ENCODE peak calls at places on chromosomes 4 and X, in ten cellular contexts. Y, K, Z, E, X, R, V, A, U and L are unnamed samples.

GRCh38 chrX:8204169-8204935 is 33.3 kb upstream of the VCX2 start:
- DNase-seq in K (no peak), R (no peak), U (no peak), X (peak), Z (no peak), A (no peak), Y (no peak), E (no peak), V (no peak), L (no peak)

GRCh38 chr4:152015597-152016324 is 255.0 kb upstream of the GATB start:
- DNase-seq in K (no peak), R (no peak), X (no peak), E (no peak), Z (no peak), U (no peak), V (no peak), Y (no peak), A (no peak), L (no peak)

GRCh38 chr4:10066704-10067651 is 45.7 kb upstream of the SLC2A9 start:
- DNase-seq in E (no peak), X (no peak), A (no peak), Y (no peak), K (no peak), U (no peak), V (no peak), R (no peak), Z (no peak), L (no peak)

GRCh38 chr4:122700178-122700725 is 32.3 kb upstream of the BBS12 start:
- DNase-seq in Z (peak), X (peak), U (no peak), A (no peak), V (peak), E (no peak), K (peak), R (no peak), Y (no peak), L (no peak)

GRCh38 chr4:163949976-163950601 is 455.6 kb downstream of the TMA16 start:
- DNase-seq in X (no peak), K (no peak), U (no peak), E (no peak), V (no peak), Z (no peak), A (no peak), R (no peak), Y (no peak), L (no peak)

GRCh38 chrX:47361538-47362511 is 8.6 kb upstream of the ZNF157 start:
- DNase-seq in Y (peak), X (peak), K (peak), R (peak), Z (peak), E (peak), U (peak), A (peak), V (peak), L (peak)

GRCh38 chrX:118560380-118560932 is 64.8 kb downstream of the DOCK11 start:
- DNase-seq in E (no peak), A (no peak), Z (no peak), Y (no peak), K (no peak), R (no peak), U (no peak), V (no peak), X (no peak), L (peak)

GRCh38 chrX:3697701-3698279 is 15.7 kb downstream of the PRKX start:
- DNase-seq in E (no peak), Y (peak), Z (peak), A (no peak), K (peak), V (no peak), U (peak), R (no peak), X (peak), L (peak)

GRCh38 chr4:121096629-121097028 is 24.3 kb upstream of the NDNF start:
- DNase-seq in A (no peak), Z (peak), V (no peak), U (no peak), R (no peak), Y (no peak), K (peak), E (no peak), X (peak), L (peak)

GRCh38 chr4:14294611-14295010 is 667.1 kb upstream of the BOD1L1 start:
- DNase-seq in E (no peak), A (no peak), X (no peak), V (no peak), Y (no peak), R (no peak), K (peak), U (no peak), Z (no peak), L (no peak)

GRCh38 chrX:149825424-149825823 is 43.7 kb downstream of the MAGEA9 start:
- DNase-seq in A (peak), V (no peak), Y (peak), U (peak), X (no peak), K (peak), E (no peak), Z (no peak), R (no peak), L (peak)

GRCh38 chr4:687048-687974 is 1.6 kb downstream of the SLC49A3 start:
- DNase-seq in V (no peak), E (no peak), U (no peak), X (peak), K (peak), A (no peak), Y (no peak), R (no peak), Z (no peak), L (no peak)

GRCh38 chrX:141879616-141880015 is 24.1 kb upstream of the MAGEC1 start:
- DNase-seq in A (no peak), K (no peak), V (no peak), E (no peak), X (no peak), Z (no peak), U (no peak), R (no peak), Y (no peak), L (no peak)

GRCh38 chrX:110450050-110450449 is 91.4 kb downstream of the RTL9 start:
- DNase-seq in U (peak), X (peak), A (peak), V (peak), R (peak), K (peak), Y (peak), E (peak), Z (peak), L (peak)